ENCODE peak calls at places on chromosomes 13 and 19, in five cellular contexts. One of them, this sample, is unnamed.

GRCh38 chr19:9842834-9843625 is 7.9 kb downstream of the PIN1 start:
- DNase-seq in germinal center: no peak
- DNase-seq in CD8-positive, alpha-beta T cell: no peak
- DNase-seq in AG04450: no peak
- DNase-seq in activated CD4-positive, alpha-beta T cell treated with anti-CD3 and anti-CD28 coated beads, Interleukin-2, amount 50 U/mL, for 4 hours: no peak
- DNase-seq in this sample: no peak

GRCh38 chr19:50432658-50433057 is at the start of gene MYBPC2:
- DNase-seq in germinal center: no peak
- DNase-seq in activated CD4-positive, alpha-beta T cell treated with anti-CD3 and anti-CD28 coated beads, Interleukin-2, amount 50 U/mL, for 4 hours: no peak
- DNase-seq in AG04450: no peak
- DNase-seq in CD8-positive, alpha-beta T cell: no peak
- DNase-seq in this sample: no peak

GRCh38 chr13:86881390-86881789 is 789.8 kb upstream of the SLITRK5 start:
- DNase-seq in CD8-positive, alpha-beta T cell: no peak
- DNase-seq in activated CD4-positive, alpha-beta T cell treated with anti-CD3 and anti-CD28 coated beads, Interleukin-2, amount 50 U/mL, for 4 hours: no peak
- DNase-seq in germinal center: no peak
- DNase-seq in AG04450: no peak
- DNase-seq in this sample: no peak

GRCh38 chr19:1467228-1467511 is 11.8 kb downstream of the C19orf25 start:
- DNase-seq in CD8-positive, alpha-beta T cell: no peak
- DNase-seq in AG04450: no peak
- DNase-seq in activated CD4-positive, alpha-beta T cell treated with anti-CD3 and anti-CD28 coated beads, Interleukin-2, amount 50 U/mL, for 4 hours: no peak
- DNase-seq in germinal center: no peak
- DNase-seq in this sample: no peak

GRCh38 chr19:11580665-11581418 is 3.4 kb upstream of the ACP5 start:
- DNase-seq in AG04450: no peak
- DNase-seq in activated CD4-positive, alpha-beta T cell treated with anti-CD3 and anti-CD28 coated beads, Interleukin-2, amount 50 U/mL, for 4 hours: no peak
- DNase-seq in CD8-positive, alpha-beta T cell: no peak
- DNase-seq in germinal center: no peak
- DNase-seq in this sample: no peak

GRCh38 chr19:18928018-18928805 is 8.7 kb downstream of the DDX49 start:
- DNase-seq in AG04450: no peak
- DNase-seq in germinal center: no peak
- DNase-seq in activated CD4-positive, alpha-beta T cell treated with anti-CD3 and anti-CD28 coated beads, Interleukin-2, amount 50 U/mL, for 4 hours: no peak
- DNase-seq in CD8-positive, alpha-beta T cell: no peak
- DNase-seq in this sample: no peak

GRCh38 chr19:41323430-41324125 is 13.6 kb downstream of the CCDC97 start:
- DNase-seq in AG04450: peak
- DNase-seq in CD8-positive, alpha-beta T cell: no peak
- DNase-seq in germinal center: no peak
- DNase-seq in activated CD4-positive, alpha-beta T cell treated with anti-CD3 and anti-CD28 coated beads, Interleukin-2, amount 50 U/mL, for 4 hours: no peak
- DNase-seq in this sample: no peak

GRCh38 chr19:2722541-2723344 is 1.6 kb upstream of the DIRAS1 start:
- DNase-seq in germinal center: no peak
- DNase-seq in AG04450: no peak
- DNase-seq in CD8-positive, alpha-beta T cell: no peak
- DNase-seq in activated CD4-positive, alpha-beta T cell treated with anti-CD3 and anti-CD28 coated beads, Interleukin-2, amount 50 U/mL, for 4 hours: no peak
- DNase-seq in this sample: no peak

GRCh38 chr13:24071423-24072075 is 89.0 kb upstream of the SPATA13 start:
- DNase-seq in germinal center: no peak
- DNase-seq in CD8-positive, alpha-beta T cell: no peak
- DNase-seq in activated CD4-positive, alpha-beta T cell treated with anti-CD3 and anti-CD28 coated beads, Interleukin-2, amount 50 U/mL, for 4 hours: no peak
- DNase-seq in AG04450: no peak
- DNase-seq in this sample: no peak

GRCh38 chr13:37715606-37716015 is 117.0 kb upstream of the POSTN start:
- DNase-seq in germinal center: no peak
- DNase-seq in CD8-positive, alpha-beta T cell: no peak
- DNase-seq in AG04450: peak
- DNase-seq in activated CD4-positive, alpha-beta T cell treated with anti-CD3 and anti-CD28 coated beads, Interleukin-2, amount 50 U/mL, for 4 hours: no peak
- DNase-seq in this sample: no peak

GRCh38 chr19:10294368-10294697 is 4.6 kb downstream of the ICAM5 start:
- DNase-seq in activated CD4-positive, alpha-beta T cell treated with anti-CD3 and anti-CD28 coated beads, Interleukin-2, amount 50 U/mL, for 4 hours: no peak
- DNase-seq in CD8-positive, alpha-beta T cell: no peak
- DNase-seq in AG04450: no peak
- DNase-seq in germinal center: no peak
- DNase-seq in this sample: no peak

GRCh38 chr19:16160943-16161560 is 12.3 kb downstream of the CIB3 start:
- DNase-seq in activated CD4-positive, alpha-beta T cell treated with anti-CD3 and anti-CD28 coated beads, Interleukin-2, amount 50 U/mL, for 4 hours: no peak
- DNase-seq in AG04450: peak
- DNase-seq in germinal center: no peak
- DNase-seq in CD8-positive, alpha-beta T cell: no peak
- DNase-seq in this sample: no peak

GRCh38 chr13:39527301-39527700 is 75.7 kb downstream of the LHFPL6 start:
- DNase-seq in AG04450: no peak
- DNase-seq in germinal center: no peak
- DNase-seq in activated CD4-positive, alpha-beta T cell treated with anti-CD3 and anti-CD28 coated beads, Interleukin-2, amount 50 U/mL, for 4 hours: no peak
- DNase-seq in CD8-positive, alpha-beta T cell: no peak
- DNase-seq in this sample: no peak

GRCh38 chr19:1657632-1658445 is 5.4 kb upstream of the TCF3 start:
- DNase-seq in CD8-positive, alpha-beta T cell: no peak
- DNase-seq in AG04450: no peak
- DNase-seq in activated CD4-positive, alpha-beta T cell treated with anti-CD3 and anti-CD28 coated beads, Interleukin-2, amount 50 U/mL, for 4 hours: no peak
- DNase-seq in germinal center: no peak
- DNase-seq in this sample: no peak

GRCh38 chr13:95652244-95652764 is 7.8 kb upstream of the DZIP1 start:
- DNase-seq in CD8-positive, alpha-beta T cell: no peak
- DNase-seq in AG04450: no peak
- DNase-seq in activated CD4-positive, alpha-beta T cell treated with anti-CD3 and anti-CD28 coated beads, Interleukin-2, amount 50 U/mL, for 4 hours: no peak
- DNase-seq in germinal center: no peak
- DNase-seq in this sample: no peak

GRCh38 chr19:29378126-29378525 is 147.7 kb upstream of the VSTM2B start:
- DNase-seq in germinal center: no peak
- DNase-seq in CD8-positive, alpha-beta T cell: peak
- DNase-seq in AG04450: no peak
- DNase-seq in activated CD4-positive, alpha-beta T cell treated with anti-CD3 and anti-CD28 coated beads, Interleukin-2, amount 50 U/mL, for 4 hours: no peak
- DNase-seq in this sample: no peak

GRCh38 chr19:48681127-48681470 is 8.3 kb upstream of the NTN5 start:
- DNase-seq in germinal center: no peak
- DNase-seq in activated CD4-positive, alpha-beta T cell treated with anti-CD3 and anti-CD28 coated beads, Interleukin-2, amount 50 U/mL, for 4 hours: no peak
- DNase-seq in CD8-positive, alpha-beta T cell: no peak
- DNase-seq in AG04450: peak
- DNase-seq in this sample: no peak

GRCh38 chr13:43046259-43046658 is 22.9 kb downstream of the DNAJC15 start:
- DNase-seq in CD8-positive, alpha-beta T cell: no peak
- DNase-seq in activated CD4-positive, alpha-beta T cell treated with anti-CD3 and anti-CD28 coated beads, Interleukin-2, amount 50 U/mL, for 4 hours: no peak
- DNase-seq in AG04450: no peak
- DNase-seq in germinal center: no peak
- DNase-seq in this sample: no peak

GRCh38 chr19:887072-887471 is 5.9 kb downstream of the MED16 start:
- DNase-seq in AG04450: peak
- DNase-seq in germinal center: no peak
- DNase-seq in activated CD4-positive, alpha-beta T cell treated with anti-CD3 and anti-CD28 coated beads, Interleukin-2, amount 50 U/mL, for 4 hours: no peak
- DNase-seq in CD8-positive, alpha-beta T cell: no peak
- DNase-seq in this sample: no peak

GRCh38 chr19:39407644-39408391 is 1.2 kb downstream of the ZFP36 start:
- DNase-seq in germinal center: peak
- DNase-seq in CD8-positive, alpha-beta T cell: peak
- DNase-seq in AG04450: no peak
- DNase-seq in activated CD4-positive, alpha-beta T cell treated with anti-CD3 and anti-CD28 coated beads, Interleukin-2, amount 50 U/mL, for 4 hours: peak
- DNase-seq in this sample: peak

GRCh38 chr19:1849132-1849474 is 820 bp upstream of the REXO1 start:
- DNase-seq in AG04450: no peak
- DNase-seq in CD8-positive, alpha-beta T cell: no peak
- DNase-seq in germinal center: no peak
- DNase-seq in activated CD4-positive, alpha-beta T cell treated with anti-CD3 and anti-CD28 coated beads, Interleukin-2, amount 50 U/mL, for 4 hours: no peak
- DNase-seq in this sample: no peak